ENCODE peak calls at places on chromosomes 16 and 17, in seven cellular contexts. I is HCT116, M is Peyer's patch, V is A549, N is right lobe of liver, C is sigmoid colon, T is tibial nerve. L is an unnamed sample.

GRCh38 chr17:66002063-66002585 is 189.8 kb downstream of the CEP112 start:
- DNase-seq in I (no peak), M (no peak), V (no peak), N (no peak), C (no peak), T (no peak), L (no peak)

GRCh38 chr17:27216836-27217235 is 77.1 kb upstream of the WSB1 start:
- DNase-seq in I (no peak), M (no peak), V (no peak), N (no peak), C (no peak), T (no peak), L (no peak)

GRCh38 chr17:49887744-49888360 is 40.0 kb upstream of the TAC4 start:
- DNase-seq in I (no peak), M (no peak), V (no peak), N (no peak), C (no peak), T (no peak), L (peak)

GRCh38 chr17:12388206-12388605 is 277.5 kb upstream of the MYOCD start:
- DNase-seq in I (no peak), M (no peak), V (no peak), N (no peak), C (no peak), T (no peak), L (no peak)

GRCh38 chr17:49610883-49611584 is 35.4 kb downstream of the NXPH3 start:
- DNase-seq in I (no peak), M (no peak), V (no peak), N (peak), C (no peak), T (no peak), L (no peak)

GRCh38 chr16:78490847-78491246 is 391.4 kb downstream of the WWOX start:
- DNase-seq in I (no peak), M (no peak), V (no peak), N (no peak), C (no peak), T (no peak), L (no peak)

GRCh38 chr16:30786936-30787612 is at the start of gene ZNF629:
- DNase-seq in I (peak), M (peak), V (peak), N (peak), C (peak), T (peak), L (peak)

GRCh38 chr16:1492923-1493745 is at the start of gene TELO2:
- DNase-seq in I (peak), M (peak), V (peak), N (peak), C (peak), T (peak), L (peak)

GRCh38 chr17:39624313-39624712 is 2.4 kb upstream of the PPP1R1B start:
- DNase-seq in I (no peak), M (no peak), V (no peak), N (no peak), C (no peak), T (no peak), L (no peak)

GRCh38 chr16:10728035-10728462 is 15.6 kb upstream of the NUBP1 start:
- DNase-seq in I (no peak), M (no peak), V (no peak), N (no peak), C (no peak), T (no peak), L (no peak)

GRCh38 chr17:1469231-1469852 is 13.3 kb upstream of the CRK start:
- DNase-seq in I (no peak), M (no peak), V (peak), N (peak), C (no peak), T (no peak), L (no peak)

GRCh38 chr17:42116705-42117396 is 4.3 kb downstream of the KAT2A start:
- DNase-seq in I (peak), M (peak), V (peak), N (peak), C (peak), T (peak), L (peak)

GRCh38 chr17:79042421-79043190 is 18.6 kb downstream of the C1QTNF1 start:
- DNase-seq in I (peak), M (peak), V (peak), N (peak), C (peak), T (peak), L (peak)

GRCh38 chr17:29369831-29370735 is 20.1 kb upstream of the TAOK1 start:
- DNase-seq in I (peak), M (peak), V (peak), N (no peak), C (peak), T (peak), L (no peak)

GRCh38 chr17:2122641-2123302 is 67.9 kb downstream of the HIC1 start:
- DNase-seq in I (no peak), M (peak), V (no peak), N (peak), C (peak), T (peak), L (peak)

GRCh38 chr17:65537845-65538678 is 23.4 kb downstream of the AXIN2 start:
- DNase-seq in I (no peak), M (peak), V (no peak), N (peak), C (no peak), T (no peak), L (no peak)

GRCh38 chr16:19114359-19115147 is 789 bp downstream of the ITPRIPL2 start:
- DNase-seq in I (no peak), M (peak), V (peak), N (peak), C (peak), T (peak), L (peak)

GRCh38 chr16:86297391-86297790 is 212.9 kb upstream of the FOXF1 start:
- DNase-seq in I (no peak), M (peak), V (no peak), N (no peak), C (peak), T (no peak), L (no peak)

GRCh38 chr17:48952904-48953303 is 8.3 kb upstream of the SNF8 start:
- DNase-seq in I (no peak), M (no peak), V (no peak), N (no peak), C (no peak), T (no peak), L (no peak)

GRCh38 chr16:12113581-12114375 is 137.2 kb downstream of the SNX29 start:
- DNase-seq in I (no peak), M (no peak), V (no peak), N (no peak), C (no peak), T (no peak), L (no peak)

GRCh38 chr17:74192950-74193781 is 10.3 kb upstream of the RPL38 start:
- DNase-seq in I (no peak), M (peak), V (no peak), N (peak), C (peak), T (peak), L (no peak)

GRCh38 chr16:67910162-67910561 is 17.1 kb downstream of the PSKH1 start:
- DNase-seq in I (no peak), M (no peak), V (no peak), N (no peak), C (no peak), T (no peak), L (no peak)

GRCh38 chr17:21295036-21295952 is 10.8 kb downstream of the MAP2K3 start:
- DNase-seq in I (no peak), M (peak), V (no peak), N (no peak), C (no peak), T (no peak), L (no peak)

GRCh38 chr16:55735120-55735781 is 79.5 kb downstream of the SLC6A2 start:
- DNase-seq in I (no peak), M (no peak), V (no peak), N (no peak), C (no peak), T (no peak), L (no peak)

GRCh38 chr17:9672266-9672665 is 26.9 kb downstream of the USP43 start:
- DNase-seq in I (no peak), M (no peak), V (no peak), N (no peak), C (no peak), T (no peak), L (no peak)

GRCh38 chr17:57456622-57457021 is 200.3 kb downstream of the MSI2 start:
- DNase-seq in I (no peak), M (no peak), V (no peak), N (no peak), C (no peak), T (no peak), L (no peak)

GRCh38 chr16:70395345-70395901 is 43.5 kb downstream of the ST3GAL2 start:
- DNase-seq in I (no peak), M (peak), V (peak), N (peak), C (no peak), T (no peak), L (no peak)

GRCh38 chr17:42680331-42680808 is 1.3 kb downstream of the CCR10 start:
- DNase-seq in I (no peak), M (no peak), V (no peak), N (no peak), C (no peak), T (peak), L (no peak)

GRCh38 chr16:49855280-49855821 is 561 bp downstream of the ZNF423 start:
- DNase-seq in I (no peak), M (peak), V (peak), N (peak), C (peak), T (peak), L (peak)

GRCh38 chr16:86604436-86605220 is 26.3 kb downstream of the FOXL1 start:
- DNase-seq in I (no peak), M (no peak), V (no peak), N (no peak), C (no peak), T (no peak), L (no peak)

GRCh38 chr16:13136896-13137295 is 235.5 kb downstream of the SHISA9 start:
- DNase-seq in I (no peak), M (no peak), V (no peak), N (no peak), C (no peak), T (no peak), L (no peak)

GRCh38 chr17:36920032-36921000 is 17.0 kb upstream of the LHX1 start:
- DNase-seq in I (peak), M (no peak), V (peak), N (no peak), C (no peak), T (no peak), L (no peak)

GRCh38 chr17:36921131-36921851 is 16.0 kb upstream of the LHX1 start:
- DNase-seq in I (peak), M (no peak), V (peak), N (no peak), C (no peak), T (no peak), L (no peak)

GRCh38 chr17:36922175-36922574 is 15.1 kb upstream of the LHX1 start:
- DNase-seq in I (no peak), M (no peak), V (no peak), N (no peak), C (no peak), T (no peak), L (no peak)

GRCh38 chr17:36919407-36919968 is 17.8 kb upstream of the LHX1 start:
- DNase-seq in I (no peak), M (no peak), V (no peak), N (no peak), C (no peak), T (no peak), L (no peak)

GRCh38 chr17:36918260-36918691 is 19.0 kb upstream of the LHX1 start:
- DNase-seq in I (peak), M (no peak), V (no peak), N (no peak), C (no peak), T (no peak), L (no peak)
- TF ChIP-seq POLR2A in I (no peak), M (no peak), V (peak), N (no peak), C (no peak), T (no peak), L (no peak)

DNA sequence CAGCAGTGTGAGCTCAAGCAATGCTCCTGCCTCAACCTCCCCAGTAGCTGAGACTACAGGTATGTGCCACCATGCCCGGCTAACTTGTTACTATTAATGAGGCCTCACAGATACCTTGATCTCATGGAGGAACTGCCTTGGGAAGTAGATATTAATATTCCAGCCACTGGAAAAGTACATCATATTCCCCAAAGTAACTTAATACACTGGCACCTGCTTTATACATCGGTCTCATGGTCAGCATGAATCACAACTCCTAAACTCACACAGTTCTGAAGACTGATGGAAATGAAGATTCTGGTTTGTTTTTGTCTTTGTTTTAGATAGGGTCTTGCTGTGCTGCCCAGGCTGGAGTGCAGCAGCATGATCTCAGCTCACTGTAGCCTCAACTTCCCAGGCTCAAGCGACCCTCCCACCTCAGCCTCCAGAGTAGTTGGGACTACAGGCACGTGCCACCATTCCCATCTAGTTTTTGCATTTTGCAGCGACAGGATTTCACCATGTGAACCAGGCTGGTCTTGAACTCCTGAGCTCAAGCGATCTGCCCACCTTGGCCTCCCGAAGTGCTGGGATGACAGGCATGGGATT is 28.2 kb downstream of the ADCY9 start:
- DNase-seq in I (no peak), M (no peak), V (no peak), N (no peak), C (no peak), T (no peak), L (no peak)
- TF ChIP-seq POLR2A in I (no peak), M (no peak), V (no peak), N (no peak), C (no peak), T (no peak), L (no peak)

DNA sequence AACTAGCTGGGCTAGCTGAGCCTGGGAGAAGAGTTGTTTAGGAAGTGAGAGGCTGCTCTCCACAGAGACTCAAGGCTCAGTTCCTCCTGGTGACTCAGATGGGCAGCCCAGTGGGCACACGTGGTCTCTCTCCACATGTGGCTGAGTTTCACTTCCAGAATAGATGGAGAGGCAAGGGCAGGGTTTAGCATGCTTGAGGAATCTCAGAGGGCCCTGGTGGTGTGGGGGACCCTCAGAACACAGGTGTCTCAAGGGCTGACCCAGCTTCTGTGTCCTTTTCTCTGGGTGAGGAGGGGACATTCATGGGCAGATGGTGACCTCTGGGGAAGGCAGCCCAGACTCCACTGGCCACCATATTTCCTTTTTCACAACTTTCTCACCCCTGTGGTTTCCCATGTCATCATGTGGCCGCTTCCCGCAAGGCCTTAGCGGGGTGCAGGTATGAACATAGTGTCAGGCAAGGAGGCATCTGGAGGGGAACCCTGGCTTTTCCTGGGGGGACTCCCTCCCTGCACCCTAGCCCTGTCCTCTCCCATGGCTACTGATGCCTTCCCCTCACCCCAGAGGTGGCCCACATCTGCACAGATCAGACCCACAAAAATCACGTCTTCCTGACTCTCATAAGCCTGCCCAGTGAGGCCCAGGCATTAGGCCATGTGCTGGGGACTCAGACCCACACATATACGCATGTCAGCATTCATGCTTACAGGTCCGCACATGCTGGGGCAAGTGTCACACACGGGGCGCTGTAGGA is 3.3 kb downstream of the GRN start:
- DNase-seq in I (no peak), M (no peak), V (no peak), N (no peak), C (no peak), T (peak), L (peak)
- TF ChIP-seq POLR2A in I (no peak), M (no peak), V (no peak), N (no peak), C (no peak), T (no peak), L (no peak)

DNA sequence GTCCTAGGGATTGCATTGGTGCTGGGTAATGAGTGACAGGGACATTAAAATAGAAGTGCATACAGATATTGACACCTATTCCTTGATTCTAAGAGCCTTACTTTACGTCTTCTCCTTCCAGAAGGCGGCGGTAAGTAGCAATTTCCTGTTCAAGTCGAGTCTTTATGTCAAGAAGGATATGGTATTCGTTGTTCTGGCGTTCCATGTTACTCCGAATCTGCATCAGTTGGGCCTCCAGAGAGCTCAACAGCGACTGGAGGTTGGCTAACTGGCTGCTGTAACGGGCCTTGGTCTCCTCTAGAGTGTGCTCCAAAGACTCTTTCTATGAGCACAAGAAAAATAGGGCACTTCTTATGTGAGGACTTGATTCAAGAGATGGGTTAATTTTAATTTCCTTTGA is 7.0 kb downstream of the KRT20 start:
- DNase-seq in I (no peak), M (no peak), V (no peak), N (no peak), C (no peak), T (no peak), L (no peak)
- TF ChIP-seq POLR2A in I (no peak), M (no peak), V (no peak), N (no peak), C (no peak), T (no peak), L (no peak)

DNA sequence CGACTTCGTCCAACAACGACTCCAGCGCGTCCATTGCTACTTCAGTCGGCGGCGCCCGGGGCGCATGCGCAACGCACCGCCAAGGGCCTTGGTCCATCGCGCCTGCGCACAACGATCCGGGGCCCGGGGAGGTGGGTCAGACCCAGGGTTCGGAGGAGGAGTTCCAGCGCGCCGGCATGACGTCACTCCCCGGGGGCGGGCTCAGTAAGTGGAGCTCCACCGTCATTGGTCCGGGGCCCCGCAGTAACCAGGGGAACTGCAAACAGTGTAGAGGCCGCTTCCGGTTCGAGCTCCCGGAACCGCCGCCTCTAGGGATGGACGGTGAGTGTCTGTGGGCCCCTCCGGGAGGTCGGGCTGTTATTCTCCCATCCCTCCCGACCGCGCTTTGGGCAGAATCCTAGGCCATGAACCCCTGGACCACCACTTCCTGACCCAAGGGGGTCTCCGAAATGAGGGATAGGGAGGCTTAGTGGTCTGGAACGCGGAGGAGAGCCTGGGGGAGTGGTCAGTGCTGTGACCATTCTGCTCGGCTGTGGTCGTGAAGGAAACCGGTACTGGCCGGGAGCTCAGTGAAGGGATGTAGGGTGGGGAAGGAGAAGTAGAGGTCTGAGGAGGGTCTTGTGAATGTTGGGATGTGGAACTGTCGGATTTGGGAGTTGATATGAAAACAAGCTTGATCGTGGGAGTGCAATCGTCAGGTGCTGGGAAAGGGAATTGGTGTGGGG is at the start of the genes GTF3C1 and KATNIP:
- DNase-seq in I (peak), M (peak), V (peak), N (peak), C (peak), T (peak), L (peak)
- TF ChIP-seq POLR2A in I (peak), M (peak), V (peak), N (peak), C (peak), T (peak), L (no peak)

GRCh38 chr16:14285542-14286380 is 214.6 kb downstream of the MRTFB start:
- DNase-seq in I (peak), M (peak), V (peak), N (peak), C (peak), T (peak), L (peak)
- TF ChIP-seq POLR2A in I (no peak), M (peak), V (peak), N (peak), C (no peak), T (peak), L (peak)

DNA sequence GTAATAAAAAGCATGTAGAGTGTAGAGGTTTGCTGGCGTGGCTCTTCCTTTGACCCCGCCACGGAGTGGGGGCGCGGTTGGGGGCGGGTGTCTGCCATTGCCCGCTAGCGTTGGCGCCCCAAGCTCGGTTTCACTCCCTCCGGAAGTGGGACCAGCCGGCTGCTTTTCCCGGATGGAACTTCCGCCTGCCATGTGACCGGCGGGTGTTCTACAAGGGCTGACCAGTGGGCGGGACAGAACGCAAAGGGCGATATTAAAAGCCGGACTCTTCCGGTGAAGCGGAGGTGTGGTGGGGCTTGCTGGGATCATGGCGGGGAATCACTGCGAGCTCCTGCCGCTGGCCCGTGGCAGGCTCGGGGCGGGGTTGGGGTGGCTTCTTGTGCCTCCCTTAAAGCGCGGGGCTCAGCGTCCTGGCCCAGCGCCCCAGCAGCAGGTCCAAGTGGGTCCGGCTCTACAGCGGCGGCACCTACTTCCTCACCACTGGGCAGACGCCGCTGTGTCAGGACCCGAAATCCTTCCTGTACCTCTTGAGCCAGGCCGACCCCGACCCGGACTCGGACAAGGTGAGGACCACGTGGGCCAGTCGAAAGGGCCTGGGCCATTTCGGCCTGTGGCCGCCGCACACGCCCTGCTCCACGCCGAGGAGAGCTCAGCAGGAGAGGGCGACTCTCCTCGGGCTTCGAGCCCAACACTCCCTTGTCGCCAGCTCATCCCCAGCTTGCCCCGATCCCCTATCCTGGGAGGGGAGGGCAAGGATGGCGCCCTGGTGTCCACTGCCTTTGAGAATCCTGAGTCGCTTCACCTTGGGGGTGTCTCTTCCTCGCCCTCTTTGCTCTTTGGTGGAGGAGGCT is 65.6 kb downstream of the PDPK1 start:
- DNase-seq in I (peak), M (peak), V (peak), N (peak), C (peak), T (peak), L (peak)
- TF ChIP-seq POLR2A in I (peak), M (peak), V (peak), N (peak), C (peak), T (peak), L (peak)